ENCODE peak calls at places on chromosomes 7 and 10, in nine cellular contexts. B is fibroblast of the aortic adventitia; W is A549; P is cardiac muscle cell; R is brain microvascular endothelial cell; J is CD8-positive, alpha-beta T cell; Q is endothelial cell of umbilical vein; N is HCT116; G is right lobe of liver. T is an unnamed sample.

GRCh38 chr7:64874114-64874513 is 29.0 kb upstream of the ZNF273 start:
- DNase-seq in N (no peak), G (no peak), R (no peak), W (no peak), P (no peak), J (no peak), Q (no peak), B (no peak), T (no peak)

GRCh38 chr7:144391823-144392255 is 11.7 kb downstream of the NOBOX start:
- DNase-seq in W (peak; percentile 48), N (peak; percentile 54), Q (peak; percentile 62), G (no peak), J (no peak), B (peak; percentile 78), R (peak; percentile 46), P (peak; percentile 61), T (peak; percentile 58)

GRCh38 chr10:29858352-29859267 is 200.8 kb downstream of the JCAD start:
- DNase-seq in G (peak; percentile 76), N (peak; percentile 36), R (peak; percentile 52), B (peak; percentile 76), P (peak; percentile 93), W (peak; percentile 70), Q (peak; percentile 92), J (no peak), T (peak; percentile 68)

GRCh38 chr7:67913604-67914003 is 917.0 kb downstream of the TYW1 start:
- DNase-seq in R (no peak), Q (no peak), B (no peak), P (no peak), J (no peak), G (no peak), N (no peak), W (no peak), T (peak; percentile 32)

GRCh38 chr10:86401588-86402282 is 35.1 kb upstream of the GRID1 start:
- DNase-seq in N (no peak), R (no peak), Q (no peak), J (no peak), G (peak; percentile 52), B (peak; percentile 15), W (peak; percentile 47), P (no peak), T (no peak)

GRCh38 chr7:125033506-125033905 is 103.9 kb upstream of the POT1 start:
- DNase-seq in J (no peak), P (no peak), B (no peak), N (no peak), G (no peak), R (no peak), W (no peak), Q (no peak), T (no peak)

GRCh38 chr10:35585903-35586535 is 19.1 kb upstream of the GJD4 start:
- DNase-seq in G (peak; percentile 19), P (no peak), N (no peak), R (no peak), J (no peak), W (no peak), Q (no peak), B (no peak), T (no peak)

GRCh38 chr10:11437391-11438241 is 173.8 kb downstream of the USP6NL start:
- DNase-seq in B (no peak), N (no peak), Q (no peak), J (no peak), W (no peak), R (no peak), G (peak; percentile 32), P (no peak), T (no peak)

GRCh38 chr10:57418476-57418875 is 849.2 kb downstream of the IPMK start:
- DNase-seq in R (no peak), B (no peak), N (no peak), Q (no peak), W (no peak), P (no peak), J (no peak), G (no peak), T (no peak)

GRCh38 chr10:104622598-104623209 is 18.4 kb upstream of the SORCS3 start:
- DNase-seq in Q (no peak), G (peak; percentile 47), R (peak; percentile 5), B (no peak), W (peak; percentile 46), J (no peak), N (peak; percentile 55), P (peak; percentile 58), T (no peak)

GRCh38 chr10:117175215-117175900 is 21.9 kb upstream of the KCNK18 start:
- DNase-seq in J (peak; percentile 27), Q (no peak), W (no peak), N (no peak), B (no peak), G (peak; percentile 51), R (no peak), P (peak; percentile 30), T (no peak)

GRCh38 chr7:129607471-129608120 is 3.9 kb upstream of the NRF1 start:
- DNase-seq in W (peak; percentile 78), G (no peak), P (peak; percentile 55), J (peak; percentile 50), R (no peak), B (peak; percentile 50), N (no peak), Q (peak; percentile 14), T (peak; percentile 32)

GRCh38 chr10:109892885-109893284 is 30.4 kb downstream of the XPNPEP1 start:
- DNase-seq in B (peak; percentile 48), Q (no peak), P (no peak), G (no peak), R (no peak), J (no peak), N (no peak), W (no peak), T (peak; percentile 55)

GRCh38 chr10:76085773-76086570 is 654.5 kb downstream of the LRMDA start:
- DNase-seq in Q (no peak), R (no peak), W (no peak), B (no peak), J (no peak), G (no peak), N (no peak), P (no peak), T (no peak)

GRCh38 chr7:100148559-100149328 is at the start of gene LAMTOR4:
- DNase-seq in Q (peak; percentile 99), R (peak; percentile 99), B (peak; percentile 99), G (peak; percentile 100), W (peak; percentile 99), N (peak; percentile 99), J (peak; percentile 98), P (peak; percentile 99), T (peak; percentile 99)

GRCh38 chr10:122282253-122282671 is 11.2 kb downstream of the BTBD16 start:
- DNase-seq in Q (no peak), N (no peak), W (no peak), G (no peak), P (no peak), B (peak; percentile 22), R (peak; percentile 34), J (no peak), T (peak; percentile 26)

GRCh38 chr7:13017325-13017853 is 330.0 kb downstream of the ARL4A start:
- DNase-seq in P (peak; percentile 7), W (peak; percentile 65), Q (peak; percentile 56), R (peak; percentile 66), N (peak; percentile 96), G (no peak), J (no peak), B (peak; percentile 35), T (no peak)

DNA sequence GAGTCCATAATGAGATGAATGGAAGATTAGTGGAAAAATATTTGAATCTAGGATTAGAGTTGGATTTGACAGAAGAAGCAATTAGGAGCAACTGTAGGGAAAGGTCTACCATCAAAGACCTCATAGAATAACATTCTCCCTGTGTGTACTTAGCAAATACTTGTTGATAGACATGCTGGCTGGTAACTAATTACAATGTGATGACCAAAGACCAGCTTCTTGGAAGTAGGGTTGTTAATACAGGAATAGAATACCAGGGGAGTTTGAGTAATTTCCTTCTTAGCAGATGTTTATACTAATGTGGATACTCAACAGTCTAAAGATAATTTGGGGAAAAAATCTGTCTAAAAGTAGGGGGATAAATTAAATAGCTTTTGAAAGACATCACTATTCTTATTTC is 357.5 kb upstream of the BMPER start:
- DNase-seq in B (no peak), G (no peak), Q (peak; percentile 40), N (no peak), R (no peak), J (no peak), P (no peak), W (no peak), T (peak; percentile 69)
- TF ChIP-seq CTCF in B (no peak), G (no peak), Q (no peak), N (no peak), R (no peak), J (no peak), P (no peak), W (no peak), T (no peak)

GRCh38 chr10:411597-411996 is 276.3 kb downstream of the ZMYND11 start:
- DNase-seq in N (no peak), P (no peak), G (no peak), R (no peak), Q (no peak), W (no peak), J (no peak), B (no peak), T (no peak)
- H3K4me3 ChIP-seq in N (no peak overlapping the region), P (no peak overlapping the region), G (no peak overlapping the region), R (no peak overlapping the region), Q (no peak overlapping the region), W (no peak overlapping the region), J (no peak overlapping the region), B (no peak overlapping the region), T (no peak overlapping the region)

GRCh38 chr7:3648276-3648675 is 347.2 kb downstream of the SDK1 start:
- DNase-seq in W (no peak), J (no peak), N (no peak), G (no peak), R (no peak), Q (no peak), P (no peak), B (no peak), T (no peak)

GRCh38 chr7:3650844-3651243 is 349.8 kb downstream of the SDK1 start:
- DNase-seq in N (no peak), P (no peak), B (no peak), G (no peak), R (no peak), Q (no peak), W (no peak), J (no peak), T (no peak)

GRCh38 chr7:3649678-3650445 is 348.8 kb downstream of the SDK1 start:
- DNase-seq in B (no peak), G (no peak), Q (no peak), P (no peak), J (no peak), W (no peak), N (no peak), R (no peak), T (no peak)

GRCh38 chr7:3649250-3649649 is 348.2 kb downstream of the SDK1 start:
- DNase-seq in Q (no peak), R (peak; percentile 14), J (no peak), W (no peak), P (no peak), G (no peak), N (no peak), B (no peak), T (no peak)
- TF ChIP-seq CTCF in Q (no peak), R (peak; percentile 56), J (no peak), W (no peak), P (no peak), G (no peak), N (peak; percentile 30), B (peak; percentile 6), T (no peak)

GRCh38 chr7:39560398-39560797 is 5.8 kb upstream of the YAE1 start:
- DNase-seq in P (peak; percentile 31), N (no peak), R (no peak), G (no peak), J (no peak), Q (peak; percentile 9), B (no peak), W (no peak), T (no peak)

GRCh38 chr7:39557222-39557621 is 9.0 kb upstream of the YAE1 start:
- DNase-seq in J (no peak), W (no peak), G (no peak), N (no peak), B (no peak), P (no peak), R (no peak), Q (no peak), T (no peak)

GRCh38 chr7:39554583-39555140 is 11.5 kb upstream of the YAE1 start:
- DNase-seq in G (no peak), P (no peak), B (peak; percentile 20), J (no peak), R (no peak), N (no peak), W (no peak), Q (no peak), T (peak; percentile 92)
- H3K4me3 ChIP-seq in G (no peak overlapping the region), P (no peak overlapping the region), B (no peak overlapping the region), J (no peak overlapping the region), R (no peak overlapping the region), N (no peak overlapping the region), W (no peak overlapping the region), Q (no peak overlapping the region), T (no peak overlapping the region)